ENCODE peak calls at places on chromosome 5, in four cellular contexts. L is NCI-H2029 treated with DMSO at 0.1 percent for 48 hours, I is GM13976, P is NCI-H2171 treated with DMSO at 0.1 percent for 48 hours. Q is an unnamed sample.

GRCh38 chr5:159135896-159136531 is 36.3 kb upstream of the EBF1 start:
- DNase-seq in L (no peak), I (no peak), P (no peak), Q (no peak)

GRCh38 chr5:9188131-9188530 is 357.7 kb downstream of the SEMA5A start:
- DNase-seq in L (no peak), I (no peak), P (no peak), Q (no peak)

GRCh38 chr5:149837680-149838269 is 106.8 kb downstream of the PDE6A start:
- DNase-seq in L (no peak), I (no peak), P (no peak), Q (peak)

GRCh38 chr5:121628783-121629182 is 222.9 kb upstream of the FTMT start:
- DNase-seq in L (no peak), I (no peak), P (no peak), Q (no peak)

GRCh38 chr5:2101685-2102084 is 219.0 kb upstream of the IRX4 start:
- DNase-seq in L (no peak), I (peak), P (no peak), Q (no peak)

GRCh38 chr5:173812811-173813550 is 75.2 kb upstream of the CPEB4 start:
- DNase-seq in L (no peak), I (no peak), P (no peak), Q (no peak)

GRCh38 chr5:60248900-60249299 is 355.4 kb upstream of the PDE4D start:
- DNase-seq in L (no peak), I (no peak), P (no peak), Q (no peak)

GRCh38 chr5:45686620-45687019 is 9.6 kb downstream of the HCN1 start:
- DNase-seq in L (no peak), I (no peak), P (no peak), Q (no peak)

Q was measured in cerebellar nuclear complex.